ENCODE peak calls at places on chromosomes 16 and 17, in four cellular contexts. R is cardiac muscle cell, Q is HuH-7, C is CMK. P is an unnamed sample.

GRCh38 chr16:4561565-4561964 is 5.4 kb downstream of the C16orf96 start:
- DNase-seq in Q (no peak), C (no peak), R (no peak), P (peak)

GRCh38 chr16:50696126-50696525 is 2.7 kb downstream of the NOD2 start:
- DNase-seq in R (no peak), Q (no peak), C (no peak), P (no peak)

GRCh38 chr17:76314392-76315227 is 6.5 kb upstream of the QRICH2 start:
- DNase-seq in C (no peak), R (peak), Q (no peak), P (no peak)

GRCh38 chr16:30053376-30054015 is 12.1 kb upstream of the ALDOA start:
- DNase-seq in R (peak), C (no peak), Q (no peak), P (peak)

GRCh38 chr16:26645629-26646028 is 421.1 kb upstream of the C16orf82 start:
- DNase-seq in Q (peak), R (no peak), C (no peak), P (peak)

GRCh38 chr17:68357886-68358285 is 66.6 kb downstream of the ARSG start:
- DNase-seq in Q (no peak), C (no peak), R (no peak), P (no peak)

GRCh38 chr17:81868674-81869220 is 2.4 kb downstream of the ARHGDIA start:
- DNase-seq in C (no peak), R (peak), Q (no peak), P (peak)

GRCh38 chr16:77761204-77761603 is 27.2 kb upstream of the VAT1L start:
- DNase-seq in R (no peak), Q (no peak), C (no peak), P (no peak)

GRCh38 chr17:17737938-17738894 is 57.0 kb downstream of the RAI1 start:
- DNase-seq in Q (no peak), R (peak), C (no peak), P (peak)

GRCh38 chr17:49035470-49036269 is 38.5 kb downstream of the IGF2BP1 start:
- DNase-seq in Q (peak), C (no peak), R (peak), P (peak)

P was measured in SJCRH30.